ENCODE peak calls at places on chromosomes 4 and X, in six cellular contexts. D is H1, U is K562, Y is HepG2, K is GM12878, L is GM12891. R is an unnamed sample.

GRCh38 chr4:23934915-23935314 is 45.1 kb upstream of the PPARGC1A start:
- DNase-seq in D (no peak), U (no peak), Y (no peak), K (no peak), L (no peak), R (no peak)

GRCh38 chrX:118864063-118864630 is 40.5 kb downstream of the ZCCHC12 start:
- DNase-seq in D (no peak), U (no peak), Y (no peak), K (no peak), L (no peak), R (no peak)

GRCh38 chr4:20194079-20195013 is 57.4 kb upstream of the SLIT2 start:
- DNase-seq in D (no peak), U (no peak), Y (no peak), K (no peak), L (no peak), R (no peak)

GRCh38 chrX:10597871-10598270 is 22.5 kb downstream of the MID1 start:
- DNase-seq in D (no peak), U (no peak), Y (peak), K (no peak), L (no peak), R (no peak)

GRCh38 chrX:41522071-41522470 is 74.9 kb downstream of the NYX start:
- DNase-seq in D (no peak), U (no peak), Y (no peak), K (no peak), L (no peak), R (no peak)

GRCh38 chrX:57752866-57753265 is 72.8 kb upstream of the NLRP2B start:
- DNase-seq in D (no peak), U (no peak), Y (no peak), K (no peak), L (no peak), R (no peak)

GRCh38 chr4:25198713-25199112 is 35.1 kb upstream of the PI4K2B start:
- DNase-seq in D (no peak), U (no peak), Y (no peak), K (no peak), L (no peak), R (no peak)

GRCh38 chr4:96526625-96527024 is 686.7 kb downstream of the PDHA2 start:
- DNase-seq in D (no peak), U (no peak), Y (no peak), K (no peak), L (no peak), R (no peak)

GRCh38 chr4:56689231-56689630 is 8.1 kb upstream of the HOPX start:
- DNase-seq in D (no peak), U (no peak), Y (no peak), K (no peak), L (no peak), R (no peak)

GRCh38 chr4:178917756-178918155 is 1475.5 kb upstream of the AGA start:
- DNase-seq in D (no peak), U (no peak), Y (no peak), K (no peak), L (no peak), R (no peak)

GRCh38 chrX:150375243-150375642 is 12.1 kb downstream of the MAMLD1 start:
- DNase-seq in D (no peak), U (no peak), Y (no peak), K (no peak), L (no peak), R (no peak)
- TF ChIP-seq TAF1 in D (no peak), U (no peak), Y (no peak), K (no peak), L (no peak), R (no peak)

GRCh38 chrX:69503835-69504625 is at the start of gene NALF2:
- DNase-seq in D (no peak), U (peak), Y (peak), K (no peak), L (no peak), R (no peak)
- TF ChIP-seq POLR2A in D (no peak), U (no peak), Y (peak), K (no peak), L (no peak), R (no peak)

DNA sequence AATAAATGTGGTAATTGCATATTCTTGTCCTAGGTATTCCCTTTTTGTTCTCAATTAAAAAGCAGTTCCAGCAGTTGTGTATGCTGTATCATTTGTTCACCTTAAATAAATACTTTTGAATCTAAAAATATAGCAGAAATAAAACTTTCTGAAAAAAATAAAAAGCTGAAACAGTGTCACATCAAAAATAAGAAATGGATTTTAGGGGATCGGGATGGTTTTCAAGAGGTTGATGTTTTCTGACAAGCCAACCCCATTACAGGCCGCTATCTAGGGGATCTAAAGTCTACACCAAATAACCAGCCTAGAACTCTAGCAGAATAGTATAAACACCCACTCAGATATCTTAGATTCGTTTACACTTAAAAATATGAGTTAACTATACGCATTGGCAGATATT is 95.4 kb upstream of the MAML3 start:
- DNase-seq in D (no peak), U (no peak), Y (no peak), K (no peak), L (no peak), R (no peak)
- TF ChIP-seq TAF1 in D (no peak), U (no peak), Y (no peak), K (no peak), L (no peak), R (no peak)

DNA sequence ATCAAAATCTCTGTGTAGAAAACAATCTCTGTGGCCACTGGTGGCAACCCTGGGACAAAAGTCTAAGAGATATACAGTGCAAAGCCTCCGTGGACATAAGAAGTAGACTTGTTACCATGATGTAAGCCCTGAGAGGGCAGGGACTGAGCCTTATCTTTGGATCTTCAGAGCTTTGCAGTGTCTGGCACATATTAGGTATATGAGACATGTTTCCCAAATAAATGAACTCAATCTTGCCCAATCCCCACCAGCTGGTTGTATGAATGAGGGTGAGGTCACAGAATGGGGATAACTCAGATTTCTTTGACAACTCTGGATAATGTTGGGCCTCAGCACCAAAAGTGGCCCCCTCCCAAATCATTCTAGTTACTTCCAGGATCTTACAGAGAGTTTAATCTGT is 511.4 kb upstream of the DIPK2B start:
- DNase-seq in D (no peak), U (no peak), Y (no peak), K (no peak), L (no peak), R (no peak)
- TF ChIP-seq POLR2A in D (no peak), U (no peak), Y (no peak), K (no peak), L (no peak), R (no peak)

GRCh38 chr4:103018391-103019318 is 850 bp downstream of the SLC9B1 start:
- DNase-seq in D (no peak), U (peak), Y (peak), K (no peak), L (no peak), R (no peak)
- TF ChIP-seq TAF1 in D (no peak), U (no peak), Y (no peak), K (no peak), L (no peak), R (no peak)

GRCh38 chrX:49877397-49878101 is 1.7 kb upstream of the USP27X start:
- DNase-seq in D (no peak), U (no peak), Y (peak), K (no peak), L (no peak), R (no peak)

GRCh38 chrX:49880668-49881067 is 1.4 kb downstream of the USP27X start:
- DNase-seq in D (no peak), U (no peak), Y (no peak), K (no peak), L (no peak), R (no peak)

GRCh38 chrX:49878128-49878833 is 1.0 kb upstream of the USP27X start:
- DNase-seq in D (no peak), U (peak), Y (no peak), K (no peak), L (no peak), R (no peak)

GRCh38 chrX:49879656-49880277 is 483 bp downstream of the USP27X start:
- DNase-seq in D (no peak), U (no peak), Y (no peak), K (no peak), L (no peak), R (peak)

GRCh38 chrX:49878834-49879655 is at the start of gene USP27X:
- DNase-seq in D (peak), U (peak), Y (peak), K (peak), L (peak), R (peak)
- TF ChIP-seq POLR2A in D (no peak), U (no peak), Y (peak), K (peak), L (no peak), R (no peak)

GRCh38 chr4:158722917-158723793 is at the start of gene PPID:
- DNase-seq in D (peak), U (peak), Y (peak), K (peak), L (peak), R (peak)
- TF ChIP-seq TAF1 in D (peak), U (peak), Y (peak), K (peak), L (peak), R (peak)